ENCODE peak calls at places on chromosome 6, in five cellular contexts. B is HT-29; I is omental fat pad; U is NCI-H1436; D is activated CD4-positive, alpha-beta T cell treated with anti-CD3 and anti-CD28 coated beads, Interleukin-2, amount 50 U/mL, for 1 hour. P is an unnamed sample.

GRCh38 chr6:112899541-112899940 is 552.4 kb downstream of the RFPL4B start:
- DNase-seq in B (no peak), I (no peak), U (no peak), D (no peak), P (no peak)

GRCh38 chr6:40947876-40948514 is 91.0 kb downstream of the UNC5CL start:
- DNase-seq in B (no peak), I (no peak), U (no peak), D (no peak), P (peak; percentile 84)

GRCh38 chr6:9699890-9700289 is 715.0 kb downstream of the TFAP2A start:
- DNase-seq in B (no peak), I (no peak), U (peak; percentile 36), D (no peak), P (no peak)

GRCh38 chr6:132122871-132123270 is 171.7 kb upstream of the CCN2 start:
- DNase-seq in B (no peak), I (no peak), U (no peak), D (no peak), P (peak; percentile 67)

GRCh38 chr6:25138024-25138696 is 141.0 kb upstream of the CARMIL1 start:
- DNase-seq in B (peak; percentile 42), I (peak; percentile 27), U (peak; percentile 13), D (peak; percentile 45), P (peak; percentile 75)

GRCh38 chr6:134031696-134032255 is 20.6 kb downstream of the SLC2A12 start:
- DNase-seq in B (no peak), I (no peak), U (no peak), D (no peak), P (peak; percentile 89)

GRCh38 chr6:32604434-32604877 is 14.8 kb upstream of the HLA-DRB1 start:
- DNase-seq in B (no peak), I (no peak), U (no peak), D (no peak), P (no peak)

GRCh38 chr6:125312478-125312877 is 10.7 kb upstream of the HDDC2 start:
- DNase-seq in B (no peak), I (no peak), U (no peak), D (no peak), P (peak; percentile 36)

GRCh38 chr6:154868143-154868594 is 126.9 kb upstream of the TIAM2 start:
- DNase-seq in B (peak; percentile 65), I (no peak), U (peak; percentile 38), D (no peak), P (peak; percentile 52)

GRCh38 chr6:25229671-25230321 is 49.4 kb upstream of the CARMIL1 start:
- DNase-seq in B (no peak), I (no peak), U (no peak), D (no peak), P (peak; percentile 70)

GRCh38 chr6:51494342-51494741 is 593.1 kb downstream of the PKHD1 start:
- DNase-seq in B (no peak), I (no peak), U (no peak), D (no peak), P (no peak)

GRCh38 chr6:159760602-159761057 is 1.2 kb upstream of the ACAT2 start:
- DNase-seq in B (no peak), I (no peak), U (no peak), D (no peak), P (peak; percentile 31)

GRCh38 chr6:125004198-125004597 is 42.0 kb downstream of the RNF217 start:
- DNase-seq in B (no peak), I (no peak), U (no peak), D (no peak), P (peak; percentile 72)

GRCh38 chr6:156844089-156844488 is 66.9 kb downstream of the ARID1B start:
- DNase-seq in B (no peak), I (no peak), U (no peak), D (no peak), P (peak; percentile 45)

GRCh38 chr6:47146426-47147174 is 104.5 kb upstream of the ADGRF1 start:
- DNase-seq in B (no peak), I (no peak), U (no peak), D (no peak), P (peak; percentile 24)

GRCh38 chr6:81997091-81997926 is 244.8 kb upstream of the TENT5A start:
- DNase-seq in B (no peak), I (no peak), U (no peak), D (no peak), P (peak; percentile 85)

GRCh38 chr6:56550307-56550706 is 92.4 kb downstream of the DST start:
- DNase-seq in B (no peak), I (no peak), U (no peak), D (no peak), P (peak; percentile 49)

GRCh38 chr6:38177885-38178583 is 358.5 kb downstream of the ZFAND3 start:
- DNase-seq in B (no peak), I (peak; percentile 14), U (no peak), D (no peak), P (no peak)

GRCh38 chr6:110239516-110240265 is 59.5 kb downstream of the CDC40 start:
- DNase-seq in B (no peak), I (no peak), U (no peak), D (no peak), P (no peak)

GRCh38 chr6:1334725-1335124 is 22.8 kb downstream of the FOXQ1 start:
- DNase-seq in B (peak; percentile 70), I (no peak), U (no peak), D (no peak), P (no peak)

GRCh38 chr6:89793586-89793985 is 26.0 kb downstream of the MDN1 start:
- DNase-seq in B (no peak), I (no peak), U (no peak), D (no peak), P (no peak)

GRCh38 chr6:2773450-2773849 is 8.3 kb downstream of the WRNIP1 start:
- DNase-seq in B (no peak), I (no peak), U (no peak), D (no peak), P (peak; percentile 47)

GRCh38 chr6:126372626-126373025 is 32.7 kb downstream of the CENPW start:
- DNase-seq in B (no peak), I (no peak), U (no peak), D (no peak), P (no peak)

GRCh38 chr6:84340422-84340821 is 113.0 kb upstream of the CEP162 start:
- DNase-seq in B (peak; percentile 2), I (no peak), U (no peak), D (no peak), P (no peak)

GRCh38 chr6:168212322-168212721 is 107.3 kb downstream of the DACT2 start:
- DNase-seq in B (no peak), I (no peak), U (no peak), D (no peak), P (no peak)

GRCh38 chr6:119172813-119173212 is 94.3 kb upstream of the FAM184A start:
- DNase-seq in B (no peak), I (no peak), U (no peak), D (no peak), P (no peak)

P was measured in fibroblast of lung.